ENCODE peak calls at places on chromosome 5, in eight cellular contexts. O is GM23248, A is neural progenitor cell, L is IMR-90, J is astrocyte, F is colonic mucosa, S is PC-3, Z is fibroblast of lung. G is an unnamed sample.
A peak's percentile ranks its signal among the peaks of the same experiment; 100 is the strongest.

GRCh38 chr5:645421-645820 is 33.3 kb downstream of the CEP72 start:
- DNase-seq in A (no peak), L (no peak), J (no peak), Z (no peak), F (no peak), O (no peak), S (no peak), G (no peak)

GRCh38 chr5:147410496-147411395 is 99.1 kb downstream of the DPYSL3 start:
- DNase-seq in O (peak; percentile 14), Z (no peak), A (no peak), L (no peak), F (no peak), J (peak; percentile 66), S (no peak), G (peak; percentile 25)

GRCh38 chr5:53130206-53130605 is 20.6 kb upstream of the MOCS2 start:
- DNase-seq in S (no peak), L (peak; percentile 26), F (no peak), J (peak; percentile 12), A (no peak), Z (peak; percentile 44), O (peak; percentile 53), G (peak; percentile 68)

GRCh38 chr5:181223729-181224389 is 778 bp downstream of the TRIM41 start:
- DNase-seq in J (peak; percentile 32), S (no peak), F (peak; percentile 60), A (peak; percentile 95), O (peak; percentile 64), Z (peak; percentile 51), L (peak; percentile 40), G (peak; percentile 70)

GRCh38 chr5:110909950-110910349 is 161.6 kb upstream of the TSLP start:
- DNase-seq in F (no peak), S (peak; percentile 60), A (no peak), L (peak; percentile 72), Z (peak; percentile 90), J (peak; percentile 80), O (peak; percentile 36), G (peak; percentile 88)

GRCh38 chr5:132952829-132953228 is 10.6 kb downstream of the AFF4 start:
- DNase-seq in L (no peak), O (no peak), F (no peak), S (no peak), Z (no peak), A (no peak), J (no peak), G (no peak)

GRCh38 chr5:1360861-1361260 is 16.0 kb upstream of the CLPTM1L start:
- DNase-seq in L (no peak), A (no peak), O (no peak), F (no peak), J (no peak), S (no peak), Z (no peak), G (no peak)

GRCh38 chr5:147920420-147921030 is 14.2 kb upstream of the C5orf46 start:
- DNase-seq in S (no peak), O (no peak), F (no peak), L (no peak), A (no peak), J (no peak), Z (no peak), G (no peak)

GRCh38 chr5:74471875-74472274 is 168.7 kb downstream of the ENC1 start:
- DNase-seq in F (no peak), Z (no peak), L (peak; percentile 15), J (peak; percentile 10), O (peak; percentile 21), S (no peak), A (no peak), G (no peak)

GRCh38 chr5:123371575-123372179 is 51.5 kb downstream of the CEP120 start:
- DNase-seq in O (peak; percentile 49), Z (peak; percentile 37), F (peak; percentile 69), L (peak; percentile 7), J (no peak), S (peak; percentile 42), A (peak; percentile 65), G (peak; percentile 52)

GRCh38 chr5:31361906-31362900 is 168.7 kb downstream of the CDH6 start:
- DNase-seq in O (peak; percentile 68), Z (no peak), A (no peak), F (no peak), J (peak; percentile 59), S (no peak), L (peak; percentile 59), G (peak; percentile 52)

GRCh38 chr5:61330341-61330878 is 1.6 kb upstream of the ZSWIM6 start:
- DNase-seq in L (peak; percentile 45), A (peak; percentile 77), J (peak; percentile 71), Z (peak; percentile 68), F (peak; percentile 81), S (peak; percentile 50), O (peak; percentile 69), G (peak; percentile 72)

GRCh38 chr5:83095973-83096539 is 18.7 kb downstream of the XRCC4 start:
- DNase-seq in Z (peak; percentile 68), A (no peak), J (peak; percentile 87), F (no peak), S (peak; percentile 89), L (peak; percentile 88), O (peak; percentile 94), G (peak; percentile 78)

GRCh38 chr5:165029471-165029870 is 1524.1 kb downstream of the MAT2B start:
- DNase-seq in L (peak; percentile 0), A (peak; percentile 73), Z (peak; percentile 38), S (no peak), F (no peak), O (no peak), J (peak; percentile 23), G (no peak)

GRCh38 chr5:132476853-132477729 is 13.5 kb downstream of the IRF1 start:
- DNase-seq in S (no peak), Z (no peak), L (no peak), A (no peak), J (no peak), O (no peak), F (no peak), G (no peak)

GRCh38 chr5:126650463-126650862 is 49.7 kb downstream of the PHAX start:
- DNase-seq in S (no peak), L (no peak), J (no peak), O (no peak), A (no peak), Z (no peak), F (no peak), G (no peak)

GRCh38 chr5:87020099-87020934 is 247.4 kb upstream of the RASA1 start:
- DNase-seq in Z (peak; percentile 28), F (peak; percentile 37), L (peak; percentile 16), S (peak; percentile 73), A (peak; percentile 59), O (peak; percentile 26), J (no peak), G (peak; percentile 21)

GRCh38 chr5:1472964-1473628 is 27.9 kb upstream of the SLC6A3 start:
- DNase-seq in L (no peak), S (no peak), A (no peak), O (no peak), F (no peak), J (no peak), Z (no peak), G (no peak)

GRCh38 chr5:122940890-122941289 is 95.5 kb downstream of the SNX24 start:
- DNase-seq in Z (no peak), F (no peak), O (no peak), J (no peak), S (no peak), A (no peak), L (no peak), G (no peak)

GRCh38 chr5:157459715-157460599 is at the start of gene NIPAL4:
- DNase-seq in A (peak; percentile 55), Z (no peak), L (no peak), O (peak; percentile 48), F (no peak), S (no peak), J (no peak), G (peak; percentile 63)

DNA sequence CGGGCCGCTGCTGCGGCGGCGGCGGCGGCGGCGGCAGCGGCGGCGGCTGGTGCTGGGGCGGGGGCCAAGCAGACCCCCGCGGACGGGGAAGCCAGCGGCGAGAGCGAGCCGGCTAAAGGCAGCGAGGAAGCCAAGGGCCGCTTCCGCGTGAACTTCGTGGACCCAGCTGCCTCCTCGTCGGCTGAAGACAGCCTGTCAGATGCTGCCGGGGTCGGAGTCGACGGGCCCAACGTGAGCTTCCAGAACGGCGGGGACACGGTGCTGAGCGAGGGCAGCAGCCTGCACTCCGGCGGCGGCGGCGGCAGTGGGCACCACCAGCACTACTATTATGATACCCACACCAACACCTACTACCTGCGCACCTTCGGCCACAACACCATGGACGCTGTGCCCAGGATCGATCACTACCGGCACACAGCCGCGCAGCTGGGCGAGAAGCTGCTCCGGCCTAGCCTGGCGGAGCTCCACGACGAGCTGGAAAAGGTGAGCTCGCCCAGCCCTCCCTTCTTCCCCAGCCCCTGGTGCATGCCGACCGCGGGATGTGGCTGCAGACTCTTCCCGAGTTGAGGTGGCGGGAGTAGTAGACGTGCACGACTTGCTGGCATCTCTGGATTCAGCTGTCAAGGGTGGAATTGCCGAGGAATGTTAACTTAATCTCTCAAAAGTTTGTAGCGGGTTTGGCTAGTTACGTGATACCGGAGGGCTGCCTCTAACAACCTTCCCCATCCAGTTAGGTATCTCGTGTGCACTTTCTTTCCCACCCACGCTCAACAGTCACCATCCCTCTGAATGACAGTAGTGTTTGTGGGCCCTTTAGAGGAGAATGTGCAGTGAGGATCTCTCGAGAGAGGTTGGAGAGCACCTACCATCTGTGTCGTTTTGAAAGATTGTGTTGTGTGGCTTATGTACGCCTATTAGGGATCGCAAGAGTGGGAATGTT is 932 bp downstream of the SLC12A2 start:
- DNase-seq in O (peak; percentile 58), A (peak; percentile 57), L (peak; percentile 37), F (peak; percentile 47), J (peak; percentile 52), S (peak; percentile 44), Z (no peak), G (peak; percentile 59)
- H3K4me1 ChIP-seq in O (peaks cover 19% of the 10 kb centered on the region), A (peaks cover 14% of the 10 kb centered on the region), L (no peaks in the 10 kb centered on the region), F (no peaks in the 10 kb centered on the region), J (peaks cover 5% of the 10 kb centered on the region), S (peaks cover 37% of the 10 kb centered on the region), Z (peaks cover 3% of the 10 kb centered on the region), G (peaks cover 19% of the 10 kb centered on the region)

DNA sequence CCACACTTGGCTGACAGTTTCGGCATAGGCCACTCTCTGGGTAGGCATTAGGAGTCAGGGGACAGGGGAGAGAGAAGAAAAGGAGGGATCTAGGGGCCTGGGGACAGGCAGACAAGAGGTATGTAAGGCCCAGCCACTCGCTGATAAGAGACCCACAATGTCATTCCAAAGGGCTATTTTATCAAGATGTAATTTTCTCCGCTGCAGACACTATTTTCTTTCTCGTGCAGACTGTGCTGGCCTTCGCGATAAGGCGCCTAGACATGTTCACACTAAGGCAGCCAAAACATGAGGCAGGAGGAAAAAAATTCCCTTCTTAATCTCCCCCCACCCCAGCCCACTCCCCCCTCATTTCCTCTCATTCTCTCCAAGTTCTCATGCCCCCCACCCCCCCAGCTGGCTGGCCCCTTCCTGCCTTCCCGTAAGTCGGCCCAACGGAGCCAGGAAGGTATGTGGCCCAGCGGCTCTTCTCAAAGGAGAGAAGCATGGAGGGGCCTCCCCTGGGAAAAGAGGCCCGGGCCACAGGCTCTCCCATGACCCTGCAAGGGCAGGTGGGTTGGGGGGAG is 44.9 kb upstream of the SYNPO start:
- DNase-seq in J (peak; percentile 92), O (no peak), A (no peak), F (no peak), Z (no peak), S (no peak), L (no peak), G (no peak)
- H3K9ac ChIP-seq in J (peak overlapping the region; percentile 63), O (no peak overlapping the region), A (no peak overlapping the region), F (no peak overlapping the region), Z (no peak overlapping the region), S (no peak overlapping the region), L (no peak overlapping the region), G (no peak overlapping the region)

GRCh38 chr5:54947187-54947586 is 38.2 kb downstream of the ESM1 start:
- DNase-seq in A (no peak), L (no peak), J (no peak), S (no peak), Z (no peak), O (no peak), F (no peak), G (no peak)
- H3K4me1 ChIP-seq in A (peaks cover 4% of the 10 kb centered on the region), L (no peaks in the 10 kb centered on the region), J (no peaks in the 10 kb centered on the region), S (no peaks in the 10 kb centered on the region), Z (no peaks in the 10 kb centered on the region), O (no peaks in the 10 kb centered on the region), F (no peaks in the 10 kb centered on the region), G (no peaks in the 10 kb centered on the region)

GRCh38 chr5:173323121-173323798 is 5.0 kb downstream of the STC2 start:
- DNase-seq in F (no peak), O (no peak), Z (no peak), S (no peak), A (no peak), J (no peak), L (no peak), G (no peak)
- H3K9ac ChIP-seq in F (peak overlapping the region; percentile 21), O (peak overlapping the region; percentile 87), Z (no peak overlapping the region), S (no peak overlapping the region), A (no peak overlapping the region), J (peak overlapping the region; percentile 92), L (peak overlapping the region; percentile 30), G (peak overlapping the region; percentile 90)

G was measured in adipocyte.